ENCODE peak calls at places on chromosomes 5 and 9, in nine cellular contexts. E, Y, X, V, B, M, A, S and C are unnamed samples.
A peak's percentile ranks its signal among the peaks of the same experiment; 100 is the strongest.

GRCh38 chr5:418681-419121 is 24.3 kb upstream of the EXOC3 start:
- DNase-seq in E (no peak), Y (peak; percentile 83), X (no peak), V (no peak), B (peak; percentile 10), M (no peak), A (no peak), S (no peak), C (no peak)

GRCh38 chr5:132001647-132002561 is 9.6 kb downstream of the ACSL6 start:
- DNase-seq in E (no peak), Y (no peak), X (no peak), V (no peak), B (peak; percentile 28), M (no peak), A (no peak), S (no peak), C (no peak)

GRCh38 chr9:89138463-89139390 is 39.9 kb downstream of the SHC3 start:
- DNase-seq in E (no peak), Y (no peak), X (no peak), V (no peak), B (no peak), M (no peak), A (no peak), S (no peak), C (no peak)

GRCh38 chr9:69397384-69398214 is 72.6 kb downstream of the ENTREP1 start:
- DNase-seq in E (no peak), Y (no peak), X (no peak), V (no peak), B (no peak), M (no peak), A (no peak), S (no peak), C (no peak)

GRCh38 chr5:180116441-180117377 is 45.1 kb upstream of the RNF130 start:
- DNase-seq in E (no peak), Y (no peak), X (no peak), V (no peak), B (peak; percentile 14), M (no peak), A (peak; percentile 15), S (peak; percentile 19), C (peak; percentile 32)

GRCh38 chr5:147751-148150 is 43.5 kb upstream of the LRRC14B start:
- DNase-seq in E (no peak), Y (no peak), X (no peak), V (no peak), B (no peak), M (no peak), A (no peak), S (no peak), C (no peak)

GRCh38 chr9:79706512-79706911 is 134.7 kb downstream of the TLE4 start:
- DNase-seq in E (no peak), Y (no peak), X (no peak), V (no peak), B (no peak), M (no peak), A (no peak), S (no peak), C (no peak)

GRCh38 chr5:29382735-29383280 is 1810.7 kb upstream of the CDH6 start:
- DNase-seq in E (no peak), Y (no peak), X (no peak), V (no peak), B (no peak), M (no peak), A (no peak), S (no peak), C (no peak)

GRCh38 chr9:121331549-121331948 is 38.5 kb downstream of the STOM start:
- DNase-seq in E (no peak), Y (no peak), X (no peak), V (no peak), B (no peak), M (no peak), A (no peak), S (no peak), C (no peak)

GRCh38 chr5:177545487-177546261 is 8.7 kb downstream of the FAM193B start:
- DNase-seq in E (peak; percentile 65), Y (no peak), X (peak; percentile 37), V (no peak), B (peak; percentile 62), M (no peak), A (no peak), S (no peak), C (peak; percentile 51)

GRCh38 chr9:136198605-136199083 is 6.3 kb downstream of the LHX3 start:
- DNase-seq in E (no peak), Y (no peak), X (no peak), V (no peak), B (no peak), M (no peak), A (no peak), S (no peak), C (no peak)

GRCh38 chr9:134029248-134030226 is 4.3 kb downstream of the BRD3OS start:
- DNase-seq in E (no peak), Y (no peak), X (no peak), V (no peak), B (no peak), M (no peak), A (no peak), S (no peak), C (no peak)

GRCh38 chr9:68998812-68999211 is 15.1 kb downstream of the PRKACG start:
- DNase-seq in E (no peak), Y (no peak), X (no peak), V (no peak), B (no peak), M (no peak), A (no peak), S (no peak), C (no peak)

GRCh38 chr9:4762889-4763521 is 22.0 kb upstream of the AK3 start:
- DNase-seq in E (no peak), Y (no peak), X (peak; percentile 64), V (peak; percentile 26), B (peak; percentile 42), M (no peak), A (no peak), S (no peak), C (no peak)

GRCh38 chr5:38827525-38827924 is 18.3 kb upstream of the OSMR start:
- DNase-seq in E (no peak), Y (no peak), X (no peak), V (no peak), B (no peak), M (no peak), A (no peak), S (no peak), C (no peak)

GRCh38 chr5:111461261-111461671 is 51.1 kb downstream of the STARD4 start:
- DNase-seq in E (no peak), Y (peak; percentile 42), X (no peak), V (no peak), B (no peak), M (no peak), A (peak; percentile 26), S (no peak), C (no peak)

GRCh38 chr5:95901676-95902646 is 59.7 kb downstream of the ELL2 start:
- DNase-seq in E (no peak), Y (no peak), X (no peak), V (no peak), B (no peak), M (no peak), A (peak; percentile 38), S (no peak), C (no peak)

GRCh38 chr5:142048272-142048671 is 35.4 kb upstream of the GNPDA1 start:
- DNase-seq in E (no peak), Y (no peak), X (no peak), V (no peak), B (no peak), M (no peak), A (no peak), S (no peak), C (no peak)

GRCh38 chr9:93254061-93254481 is 70.1 kb downstream of the WNK2 start:
- DNase-seq in E (no peak), Y (no peak), X (no peak), V (no peak), B (no peak), M (no peak), A (no peak), S (peak; percentile 15), C (no peak)

GRCh38 chr9:37801287-37801850 is 772 bp downstream of the DCAF10 start:
- DNase-seq in E (peak; percentile 9), Y (no peak), X (peak; percentile 37), V (peak; percentile 46), B (peak; percentile 38), M (no peak), A (no peak), S (no peak), C (peak; percentile 37)

GRCh38 chr5:159915913-159916840 is at the start of gene ADRA1B:
- DNase-seq in E (no peak), Y (peak; percentile 10), X (peak; percentile 60), V (peak; percentile 77), B (peak; percentile 77), M (peak; percentile 10), A (no peak), S (peak; percentile 44), C (peak; percentile 73)

GRCh38 chr5:141691286-141691866 is 9.3 kb upstream of the ARAP3 start:
- DNase-seq in E (no peak), Y (no peak), X (no peak), V (no peak), B (no peak), M (no peak), A (no peak), S (no peak), C (no peak)

GRCh38 chr5:72956324-72957140 is 691 bp downstream of the FCHO2 start:
- DNase-seq in E (no peak), Y (peak; percentile 28), X (peak; percentile 64), V (peak; percentile 49), B (peak; percentile 60), M (peak; percentile 53), A (peak; percentile 28), S (no peak), C (peak; percentile 39)

GRCh38 chr9:95024097-95024671 is 293.3 kb downstream of the FANCC start:
- DNase-seq in E (no peak), Y (no peak), X (no peak), V (no peak), B (no peak), M (no peak), A (no peak), S (no peak), C (peak; percentile 73)

GRCh38 chr5:115930630-115931337 is 31.5 kb upstream of the LVRN start:
- DNase-seq in E (no peak), Y (no peak), X (no peak), V (no peak), B (no peak), M (no peak), A (no peak), S (no peak), C (no peak)

GRCh38 chr5:162852145-162852544 is 585.2 kb upstream of the CCNG1 start:
- DNase-seq in E (no peak), Y (no peak), X (no peak), V (no peak), B (no peak), M (no peak), A (no peak), S (no peak), C (no peak)

GRCh38 chr5:156359452-156359851 is 32.5 kb downstream of the SGCD start:
- DNase-seq in E (no peak), Y (no peak), X (no peak), V (no peak), B (no peak), M (no peak), A (no peak), S (no peak), C (no peak)

GRCh38 chr9:108180511-108180910 is 675.3 kb downstream of the ACTL7B start:
- DNase-seq in E (no peak), Y (peak; percentile 30), X (peak; percentile 44), V (no peak), B (no peak), M (no peak), A (no peak), S (no peak), C (no peak)

GRCh38 chr9:27117489-27118135 is 8.6 kb downstream of the TEK start:
- DNase-seq in E (no peak), Y (peak; percentile 65), X (peak; percentile 81), V (no peak), B (peak; percentile 89), M (no peak), A (no peak), S (no peak), C (peak; percentile 70)